ENCODE peak calls at places on chromosomes 7 and 10, in four cellular contexts. U is PC-9, N is heart left ventricle, Y is IMR-90. V is an unnamed sample.

GRCh38 chr7:6015917-6016652 is 7.0 kb downstream of the AIMP2 start:
- DNase-seq in Y (peak; percentile 95), U (no peak), N (peak; percentile 46), V (peak; percentile 20)

GRCh38 chr10:122089343-122090015 is 100.5 kb downstream of the TACC2 start:
- DNase-seq in U (peak; percentile 42), Y (no peak), N (no peak), V (peak; percentile 94)

GRCh38 chr10:43170491-43170890 is 32.2 kb downstream of the CSGALNACT2 start:
- DNase-seq in U (no peak), Y (peak; percentile 30), N (no peak), V (no peak)

GRCh38 chr10:91410638-91411367 is 659 bp downstream of the HECTD2 start:
- DNase-seq in U (no peak), N (no peak), Y (peak; percentile 63), V (peak; percentile 48)

GRCh38 chr7:130278892-130279690 is 12.4 kb downstream of the CPA2 start:
- DNase-seq in U (peak; percentile 15), Y (peak; percentile 94), N (no peak), V (no peak)

GRCh38 chr10:52115823-52116222 is 198.3 kb upstream of the DKK1 start:
- DNase-seq in N (no peak), Y (peak; percentile 43), U (no peak), V (no peak)

GRCh38 chr7:34341331-34341730 is 316.7 kb upstream of the NPSR1 start:
- DNase-seq in Y (no peak), N (no peak), U (no peak), V (peak; percentile 54)

GRCh38 chr10:68163735-68164134 is 54.4 kb downstream of the MYPN start:
- DNase-seq in N (no peak), Y (no peak), U (no peak), V (no peak)

GRCh38 chr7:93430917-93431588 is 143.5 kb downstream of the CALCR start:
- DNase-seq in Y (no peak), N (no peak), U (no peak), V (no peak)

GRCh38 chr7:154781369-154782303 is 221.3 kb downstream of the PAXIP1 start:
- DNase-seq in N (no peak), U (no peak), Y (no peak), V (no peak)

GRCh38 chr10:75404335-75405200 is 3.0 kb upstream of the ZNF503 start:
- DNase-seq in N (no peak), U (no peak), Y (no peak), V (no peak)

GRCh38 chr10:42984035-42984610 is 92.7 kb upstream of the RET start:
- DNase-seq in N (no peak), Y (no peak), U (no peak), V (no peak)

GRCh38 chr10:63478564-63478963 is 12.8 kb upstream of the JMJD1C start:
- DNase-seq in N (no peak), U (no peak), Y (no peak), V (no peak)

GRCh38 chr7:33806284-33807157 is 98.8 kb upstream of the BMPER start:
- DNase-seq in Y (peak; percentile 10), N (no peak), U (no peak), V (no peak)

GRCh38 chr7:45098983-45099839 is 10.4 kb upstream of the NACAD start:
- DNase-seq in N (no peak), Y (no peak), U (no peak), V (no peak)

GRCh38 chr10:7027913-7028808 is 382.7 kb downstream of the SFMBT2 start:
- DNase-seq in U (no peak), Y (peak; percentile 43), N (no peak), V (peak; percentile 64)

GRCh38 chr7:73885975-73886798 is 25.2 kb downstream of the TMEM270 start:
- DNase-seq in N (peak; percentile 63), Y (peak; percentile 64), U (no peak), V (no peak)

GRCh38 chr10:69375307-69376151 is 41.2 kb downstream of the TACR2 start:
- DNase-seq in N (no peak), U (no peak), Y (no peak), V (peak; percentile 97)

GRCh38 chr7:65004575-65004974 is 1.9 kb downstream of the ERV3-1 start:
- DNase-seq in N (no peak), Y (no peak), U (no peak), V (no peak)

GRCh38 chr7:149430197-149430596 is 30.7 kb downstream of the ZNF777 start:
- DNase-seq in Y (no peak), N (no peak), U (no peak), V (no peak)

GRCh38 chr7:98816925-98817710 is 52.7 kb downstream of the TMEM130 start:
- DNase-seq in Y (no peak), U (no peak), N (no peak), V (no peak)

GRCh38 chr7:137878333-137878961 is 31.7 kb upstream of the DGKI start:
- DNase-seq in N (peak; percentile 68), U (no peak), Y (peak; percentile 33), V (no peak)
- H3K27ac ChIP-seq in N (peak overlapping the region; percentile 70), U (no peak overlapping the region), Y (no peak overlapping the region), V (no peak overlapping the region)

DNA sequence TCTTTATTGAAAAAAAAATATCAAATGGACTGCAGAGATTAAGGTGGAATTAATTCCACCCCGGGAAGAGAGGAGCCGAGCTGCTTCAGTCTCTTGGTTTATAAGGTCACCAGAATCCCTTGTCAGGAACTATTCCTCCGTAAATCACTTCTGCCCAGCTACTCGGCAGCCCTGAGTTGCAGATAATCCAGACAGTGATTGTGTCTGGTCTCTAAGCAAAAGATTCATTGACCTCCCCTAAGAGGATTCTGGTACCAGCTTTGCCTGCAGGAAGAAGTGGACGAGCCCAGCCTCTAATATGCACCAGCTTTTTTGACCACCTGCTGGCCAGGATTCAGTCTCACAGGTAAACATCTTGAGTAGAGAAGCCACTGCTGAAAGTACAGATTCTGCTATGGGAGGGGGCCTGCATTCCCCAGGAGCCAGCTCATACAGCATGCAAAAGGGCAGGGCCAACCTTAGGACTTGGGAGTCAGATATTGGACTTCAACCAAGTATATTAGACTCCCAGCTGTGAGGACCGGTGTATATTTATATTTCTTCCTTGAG is 27.0 kb upstream of the PLXNA4 start:
- DNase-seq in Y (no peak), N (no peak), U (no peak), V (no peak)
- TF ChIP-seq CTCF in Y (no peak), N (no peak), U (no peak), V (no peak)

DNA sequence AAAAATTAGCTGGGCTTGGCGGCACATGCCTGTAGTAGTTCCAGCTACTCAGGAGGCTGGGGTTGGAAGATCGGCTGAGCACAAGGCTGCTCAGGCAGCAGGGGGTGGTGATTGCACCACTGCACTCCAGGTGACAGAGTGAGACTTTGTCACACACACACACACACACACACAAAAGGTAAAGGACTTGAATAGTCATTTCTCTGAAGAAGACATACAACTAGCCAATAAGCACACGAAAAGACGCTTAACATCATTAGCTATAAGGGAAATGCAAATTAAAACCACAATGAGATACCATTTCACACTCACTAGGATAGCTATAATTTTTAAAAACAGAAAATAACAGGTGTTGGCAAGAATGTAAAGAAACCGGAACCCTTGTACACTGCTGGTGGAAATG is 48.6 kb downstream of the HIP1 start:
- DNase-seq in Y (no peak), U (no peak), N (no peak), V (no peak)
- H3K27ac ChIP-seq in Y (no peak overlapping the region), U (no peak overlapping the region), N (no peak overlapping the region), V (no peak overlapping the region)

DNA sequence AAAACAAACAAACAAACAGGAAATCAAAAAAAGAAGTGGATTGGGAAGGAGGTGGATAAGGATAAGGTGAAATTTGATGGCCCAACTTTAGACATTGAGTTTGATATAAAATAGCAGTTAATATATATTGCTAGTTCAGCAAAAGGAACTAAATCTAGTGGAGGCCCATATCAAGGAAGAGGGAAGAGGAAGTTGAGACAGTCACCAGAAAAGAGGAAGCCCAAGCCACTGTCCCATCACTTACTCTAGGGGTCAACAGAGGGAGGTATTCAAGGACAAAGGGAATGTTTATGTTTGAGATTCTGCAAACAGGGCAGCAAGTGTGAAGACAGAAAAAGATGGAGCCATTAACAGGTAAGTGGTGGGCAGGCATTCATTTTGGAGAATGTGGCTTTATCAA is 3.7 kb downstream of the LAMTOR4 start:
- DNase-seq in Y (no peak), U (no peak), N (no peak), V (no peak)
- TF ChIP-seq CTCF in Y (no peak), U (no peak), N (no peak), V (no peak)

DNA sequence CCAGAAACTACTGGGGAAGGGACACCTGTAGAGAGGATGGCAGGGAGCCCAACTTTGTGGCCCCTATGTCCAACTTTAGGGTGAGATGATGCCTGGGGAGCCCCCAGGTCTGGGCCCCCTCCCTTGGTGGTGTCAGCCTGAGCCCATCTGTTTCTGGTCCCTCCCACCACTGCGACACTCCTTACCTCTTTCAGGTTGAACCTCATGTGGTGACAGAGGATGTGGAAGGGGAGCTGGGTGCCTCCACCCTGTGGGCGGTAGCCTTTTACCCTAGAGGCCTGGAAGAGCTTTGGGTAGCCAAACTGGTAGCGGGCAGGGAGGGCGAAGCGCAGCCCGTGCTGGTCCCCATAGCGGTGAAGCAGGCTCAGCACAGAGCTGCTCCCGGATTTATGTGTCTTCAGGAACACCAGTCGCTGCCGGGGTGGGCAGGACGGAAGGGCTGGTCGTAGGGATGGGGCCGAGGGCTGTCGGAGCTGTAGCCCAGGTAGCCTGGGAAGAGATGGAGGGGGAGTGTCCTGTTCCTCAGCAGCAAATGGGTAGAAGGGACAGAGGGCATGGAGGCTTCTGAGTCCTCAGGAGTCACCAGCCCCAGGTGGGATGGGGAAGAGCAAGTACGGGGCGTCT is 2.0 kb downstream of the GAL3ST4 start:
- DNase-seq in N (no peak), U (no peak), Y (no peak), V (no peak)
- H3K27ac ChIP-seq in N (no peak overlapping the region), U (no peak overlapping the region), Y (no peak overlapping the region), V (peak overlapping the region; percentile 86)

DNA sequence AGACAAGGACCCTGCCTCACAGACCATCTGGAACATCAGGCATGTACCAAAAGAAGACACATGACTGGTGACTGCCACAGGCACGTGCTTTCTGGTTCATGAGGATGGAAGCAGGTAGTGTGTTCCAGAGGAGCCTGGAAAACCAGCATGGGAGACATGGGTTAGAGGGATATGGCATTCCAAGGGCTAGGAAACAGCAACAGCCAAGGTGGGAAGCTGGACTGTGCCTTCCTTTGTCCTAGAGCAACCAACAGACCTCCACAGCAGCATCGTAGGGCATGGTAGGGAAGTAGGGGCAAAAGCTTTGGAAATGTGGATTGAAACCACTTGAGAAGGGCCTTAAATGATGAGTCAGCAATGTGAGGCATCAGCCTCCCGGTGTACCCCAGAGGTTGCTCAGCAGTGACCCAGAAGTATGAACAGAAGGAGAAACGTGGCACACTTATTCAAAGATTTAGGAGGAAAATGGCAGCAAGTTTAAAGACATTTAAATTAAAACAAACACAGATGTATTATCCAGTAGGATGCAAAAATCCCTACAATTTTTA is 51.0 kb downstream of the PRLHR start:
- DNase-seq in U (no peak), Y (no peak), N (no peak), V (no peak)
- TF ChIP-seq CTCF in U (peak; percentile 40), Y (no peak), N (no peak), V (peak; percentile 58)

V was measured in RWPE1.